ENCODE peak calls at places on chromosome 2, in eight cellular contexts. V, B, S, P, L, G, E and M are unnamed samples. For H3K4me1, the result is how much of the 10 kb centered on the place peaks cover.

GRCh38 chr2:237603718-237604362 is 13.3 kb upstream of the RAB17 start:
- DNase-seq in V (peak), B (peak), S (no peak), P (no peak), L (no peak), G (no peak), E (no peak), M (no peak)

GRCh38 chr2:3309496-3310355 is 67.9 kb downstream of the EIPR1 start:
- DNase-seq in V (no peak), B (no peak), S (no peak), P (no peak), L (no peak), G (no peak), E (no peak), M (no peak)

GRCh38 chr2:20665261-20666113 is 1.5 kb upstream of the GDF7 start:
- DNase-seq in V (no peak), B (no peak), S (no peak), P (peak), L (no peak), G (no peak), E (no peak), M (no peak)

GRCh38 chr2:6965071-6965795 is 48.0 kb downstream of the RNF144A start:
- DNase-seq in V (no peak), B (no peak), S (no peak), P (no peak), L (no peak), G (no peak), E (no peak), M (no peak)

GRCh38 chr2:10536569-10537133 is 88.5 kb upstream of the ODC1 start:
- DNase-seq in V (no peak), B (no peak), S (peak), P (no peak), L (no peak), G (no peak), E (no peak), M (no peak)

GRCh38 chr2:186422226-186422625 is 63.8 kb upstream of the ZC3H15 start:
- DNase-seq in V (peak), B (no peak), S (peak), P (peak), L (peak), G (no peak), E (peak), M (peak)

GRCh38 chr2:10124538-10125045 is 2.1 kb downstream of the RRM2 start:
- DNase-seq in V (peak), B (peak), S (no peak), P (peak), L (peak), G (no peak), E (no peak), M (no peak)

GRCh38 chr2:168767258-168767657 is 35.2 kb upstream of the NOSTRIN start:
- DNase-seq in V (peak), B (no peak), S (no peak), P (no peak), L (no peak), G (no peak), E (no peak), M (no peak)

GRCh38 chr2:241933175-241933911 is 63.8 kb downstream of the RTP5 start:
- DNase-seq in V (peak), B (peak), S (no peak), P (no peak), L (peak), G (no peak), E (peak), M (no peak)

GRCh38 chr2:183244300-183244849 is 120.1 kb downstream of the NUP35 start:
- DNase-seq in V (no peak), B (no peak), S (no peak), P (no peak), L (no peak), G (no peak), E (no peak), M (no peak)

GRCh38 chr2:134137182-134137595 is 116.7 kb upstream of the MGAT5 start:
- DNase-seq in V (peak), B (no peak), S (peak), P (no peak), L (peak), G (peak), E (no peak), M (no peak)

GRCh38 chr2:188976545-188977268 is 2.5 kb downstream of the COL3A1 start:
- DNase-seq in V (peak), B (no peak), S (no peak), P (no peak), L (no peak), G (no peak), E (no peak), M (no peak)

GRCh38 chr2:42217914-42218313 is 48.8 kb downstream of the EML4 start:
- DNase-seq in V (no peak), B (no peak), S (no peak), P (no peak), L (no peak), G (no peak), E (no peak), M (no peak)

GRCh38 chr2:72994282-72994990 is 77.1 kb downstream of the SFXN5 start:
- DNase-seq in V (no peak), B (no peak), S (no peak), P (peak), L (peak), G (no peak), E (peak), M (no peak)

GRCh38 chr2:72145658-72146329 is 1.9 kb downstream of the CYP26B1 start:
- DNase-seq in V (no peak), B (no peak), S (no peak), P (peak), L (peak), G (peak), E (peak), M (peak)

GRCh38 chr2:240143801-240144648 is 3.6 kb upstream of the OTOS start:
- DNase-seq in V (peak), B (peak), S (peak), P (peak), L (peak), G (peak), E (peak), M (peak)

GRCh38 chr2:85248741-85249524 is 78.9 kb downstream of the TGOLN2 start:
- DNase-seq in V (peak), B (peak), S (no peak), P (peak), L (no peak), G (peak), E (no peak), M (peak)

GRCh38 chr2:58157754-58158153 is 83.4 kb downstream of the FANCL start:
- DNase-seq in V (peak), B (no peak), S (no peak), P (no peak), L (no peak), G (no peak), E (no peak), M (no peak)

GRCh38 chr2:130826419-130826818 is 10.3 kb upstream of the ARHGEF4 start:
- DNase-seq in V (no peak), B (no peak), S (no peak), P (no peak), L (no peak), G (no peak), E (no peak), M (no peak)

GRCh38 chr2:98915751-98916358 is 20.2 kb downstream of the CRACDL start:
- DNase-seq in V (peak), B (no peak), S (no peak), P (peak), L (no peak), G (peak), E (no peak), M (no peak)

GRCh38 chr2:19554520-19554919 is 196.1 kb upstream of the OSR1 start:
- DNase-seq in V (no peak), B (no peak), S (no peak), P (no peak), L (no peak), G (no peak), E (no peak), M (no peak)

GRCh38 chr2:179106342-179107178 is 56.6 kb upstream of the CCDC141 start:
- DNase-seq in V (peak), B (no peak), S (peak), P (no peak), L (peak), G (no peak), E (no peak), M (no peak)

GRCh38 chr2:207274541-207274940 is 108.8 kb upstream of the KLF7 start:
- DNase-seq in V (no peak), B (no peak), S (no peak), P (no peak), L (no peak), G (no peak), E (no peak), M (no peak)

GRCh38 chr2:236395067-236395466 is 130.9 kb upstream of the ASB18 start:
- DNase-seq in V (no peak), B (no peak), S (no peak), P (no peak), L (no peak), G (no peak), E (no peak), M (no peak)

GRCh38 chr2:203583696-203584095 is 48.6 kb upstream of the RAPH1 start:
- DNase-seq in V (peak), B (peak), S (peak), P (no peak), L (no peak), G (no peak), E (no peak), M (no peak)

GRCh38 chr2:203584784-203585183 is 49.7 kb upstream of the RAPH1 start:
- DNase-seq in V (no peak), B (no peak), S (no peak), P (no peak), L (no peak), G (no peak), E (no peak), M (no peak)

GRCh38 chr2:203580846-203581245 is 45.7 kb upstream of the RAPH1 start:
- DNase-seq in V (no peak), B (no peak), S (no peak), P (no peak), L (peak), G (no peak), E (no peak), M (no peak)

GRCh38 chr2:203582468-203582867 is 47.4 kb upstream of the RAPH1 start:
- DNase-seq in V (peak), B (no peak), S (no peak), P (no peak), L (peak), G (no peak), E (no peak), M (no peak)

DNA sequence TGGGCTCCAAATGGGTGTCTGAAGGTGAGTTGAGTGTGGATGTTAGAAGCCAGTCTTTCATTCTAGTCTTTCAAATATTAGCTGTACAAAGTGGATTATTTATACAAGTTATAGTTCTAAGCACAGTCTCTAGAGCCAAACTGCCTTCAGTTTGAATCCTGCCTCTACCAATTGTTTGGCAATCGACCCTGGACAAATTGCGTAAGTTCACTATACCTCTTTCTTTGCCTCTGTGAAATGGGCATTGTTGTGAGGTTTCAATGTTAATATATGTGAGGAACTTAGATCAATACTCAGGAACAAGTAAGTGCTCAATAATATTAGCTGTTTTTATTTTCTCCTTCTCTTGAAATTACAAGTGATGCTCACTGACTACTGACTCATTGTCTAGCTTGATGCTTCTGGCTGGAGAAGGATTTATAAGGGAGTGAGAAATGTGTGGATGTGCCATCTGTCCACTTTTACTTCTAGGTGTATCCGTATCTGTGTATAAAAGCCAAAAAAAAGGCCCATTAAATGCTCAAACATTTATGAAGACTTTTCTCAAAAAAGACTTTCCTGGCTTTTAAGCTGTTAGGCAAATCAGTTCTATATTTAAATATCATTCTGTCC is 48.1 kb upstream of the RAPH1 start:
- DNase-seq in V (peak), B (no peak), S (no peak), P (no peak), L (no peak), G (no peak), E (no peak), M (no peak)
- H3K27ac ChIP-seq in V (no peak), B (peak), S (peak), P (peak), L (no peak), G (peak), E (no peak), M (peak)

GRCh38 chr2:102768892-102769291 is 7.1 kb downstream of the TMEM182 start:
- DNase-seq in V (no peak), B (no peak), S (no peak), P (no peak), L (no peak), G (no peak), E (no peak), M (no peak)

GRCh38 chr2:102761763-102762162 is at the start of gene TMEM182:
- DNase-seq in V (no peak), B (no peak), S (peak), P (no peak), L (peak), G (no peak), E (peak), M (peak)

GRCh38 chr2:102768253-102768652 is 6.4 kb downstream of the TMEM182 start:
- DNase-seq in V (no peak), B (no peak), S (no peak), P (no peak), L (no peak), G (no peak), E (no peak), M (no peak)

GRCh38 chr2:102764083-102764482 is 2.3 kb downstream of the TMEM182 start:
- DNase-seq in V (no peak), B (no peak), S (no peak), P (no peak), L (no peak), G (no peak), E (no peak), M (no peak)

DNA sequence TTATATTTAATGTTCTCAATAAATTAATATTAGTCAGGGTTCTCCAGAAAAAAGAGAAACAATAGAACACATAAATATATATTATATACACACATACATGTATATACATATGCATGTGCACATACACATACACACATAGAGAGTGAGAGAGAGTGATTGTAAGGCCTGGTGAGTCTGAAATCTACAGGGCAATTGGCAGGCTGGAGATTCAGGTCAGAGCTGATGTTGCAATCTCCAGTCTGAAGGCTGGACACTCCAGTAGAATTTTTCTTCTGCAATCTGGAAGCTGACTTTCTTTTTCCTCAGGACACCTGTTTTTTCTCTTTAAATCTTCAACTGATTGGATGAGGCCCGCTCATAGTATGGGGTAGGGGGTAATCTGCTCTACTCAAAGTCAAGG is 3.2 kb downstream of the TMEM182 start:
- DNase-seq in V (no peak), B (no peak), S (no peak), P (no peak), L (no peak), G (no peak), E (no peak), M (no peak)
- H3K4me1 ChIP-seq in V (under half), B (under half), S (under half), P (under half), L (under half), G (under half), E (under half), M (under half)

GRCh38 chr2:28407976-28408690 is 15.5 kb downstream of the FOSL2 start:
- DNase-seq in V (no peak), B (no peak), S (no peak), P (peak), L (no peak), G (peak), E (no peak), M (no peak)
- H3K27ac ChIP-seq in V (no peak), B (peak), S (no peak), P (peak), L (no peak), G (peak), E (peak), M (peak)

GRCh38 chr2:46305177-46305576 is 8.0 kb downstream of the EPAS1 start:
- DNase-seq in V (no peak), B (no peak), S (no peak), P (no peak), L (no peak), G (no peak), E (no peak), M (no peak)
- H3K4me1 ChIP-seq in V (under half), B (under half), S (under half), P (under half), L (half or more), G (half or more), E (under half), M (half or more)

GRCh38 chr2:55865095-55865835 is 58.3 kb downstream of the EFEMP1 start:
- DNase-seq in V (peak), B (no peak), S (no peak), P (no peak), L (no peak), G (no peak), E (no peak), M (no peak)
- H3K27ac ChIP-seq in V (peak), B (no peak), S (no peak), P (peak), L (no peak), G (peak), E (no peak), M (no peak)

GRCh38 chr2:157433335-157433890 is 10.5 kb downstream of the CYTIP start:
- DNase-seq in V (peak), B (no peak), S (no peak), P (no peak), L (no peak), G (no peak), E (no peak), M (no peak)

GRCh38 chr2:157427922-157428303 is 16.0 kb downstream of the CYTIP start:
- DNase-seq in V (no peak), B (no peak), S (no peak), P (no peak), L (no peak), G (no peak), E (no peak), M (no peak)

GRCh38 chr2:157428500-157429175 is 15.3 kb downstream of the CYTIP start:
- DNase-seq in V (no peak), B (no peak), S (no peak), P (no peak), L (no peak), G (no peak), E (no peak), M (no peak)

GRCh38 chr2:157430266-157430665 is 13.6 kb downstream of the CYTIP start:
- DNase-seq in V (no peak), B (no peak), S (no peak), P (no peak), L (no peak), G (no peak), E (no peak), M (no peak)

GRCh38 chr2:157432475-157433106 is 11.3 kb downstream of the CYTIP start:
- DNase-seq in V (no peak), B (no peak), S (no peak), P (no peak), L (no peak), G (no peak), E (no peak), M (no peak)
- H3K4me1 ChIP-seq in V (under half), B (under half), S (under half), P (under half), L (under half), G (under half), E (under half), M (under half)